ENCODE peak calls at places on chromosomes 4 and X, in ten cellular contexts. P is mucosa of gallbladder; O is HT1080; I is Caki2; G is NCI-H2081; B is CD8-positive, alpha-beta memory T cell; S is GM03348; M is GM19239; J is epithelial cell of esophagus; V is naive thymus-derived CD4-positive, alpha-beta T cell. L is an unnamed sample.

GRCh38 chr4:48585401-48585800 is 95.3 kb downstream of the ZAR1 start:
- DNase-seq in G (peak; percentile 10), S (no peak), I (no peak), M (no peak), J (no peak), V (no peak), P (no peak), B (no peak), O (no peak), L (no peak)

GRCh38 chr4:70722199-70722791 is 531 bp downstream of the RUFY3 start:
- DNase-seq in M (no peak), S (peak; percentile 25), B (peak; percentile 38), G (peak; percentile 44), V (no peak), I (peak; percentile 63), P (no peak), O (peak; percentile 73), J (no peak), L (no peak)

GRCh38 chrX:38293741-38294140 is 33.6 kb downstream of the RPGR start:
- DNase-seq in V (no peak), B (no peak), S (no peak), P (no peak), J (no peak), G (no peak), I (no peak), M (no peak), O (no peak), L (no peak)

GRCh38 chr4:166092797-166093196 is 219.8 kb downstream of the TLL1 start:
- DNase-seq in B (no peak), V (no peak), M (no peak), I (no peak), S (no peak), P (no peak), J (peak; percentile 74), G (no peak), O (no peak), L (no peak)

GRCh38 chrX:28960063-28960462 is 372.8 kb downstream of the IL1RAPL1 start:
- DNase-seq in J (no peak), I (no peak), M (no peak), V (no peak), S (no peak), B (no peak), P (no peak), O (no peak), G (no peak), L (no peak)

GRCh38 chr4:153112071-153112460 is 92.2 kb upstream of the TRIM2 start:
- DNase-seq in J (no peak), S (no peak), O (no peak), V (no peak), B (peak; percentile 72), G (peak; percentile 40), I (no peak), P (no peak), M (no peak), L (no peak)

GRCh38 chr4:68348577-68348976 is 1.3 kb downstream of the YTHDC1 start:
- DNase-seq in G (no peak), O (no peak), V (no peak), P (no peak), I (no peak), B (no peak), J (no peak), M (no peak), S (no peak), L (no peak)

GRCh38 chr4:152032722-152033131 is 271.9 kb upstream of the GATB start:
- DNase-seq in B (no peak), S (peak; percentile 78), G (no peak), I (no peak), V (no peak), O (peak; percentile 64), J (peak; percentile 52), M (no peak), P (no peak), L (no peak)

GRCh38 chr4:98778206-98778605 is 119.8 kb upstream of the TSPAN5 start:
- DNase-seq in I (peak; percentile 4), G (no peak), O (peak; percentile 22), B (no peak), M (no peak), P (no peak), V (no peak), J (peak; percentile 96), S (peak; percentile 50), L (no peak)

GRCh38 chrX:97168646-97169045 is 284.9 kb downstream of the RPA4 start:
- DNase-seq in G (no peak), V (no peak), I (no peak), P (no peak), B (no peak), J (no peak), M (peak; percentile 1), O (no peak), S (no peak), L (no peak)

GRCh38 chr4:103091601-103092223 is 7.9 kb downstream of the BDH2 start:
- DNase-seq in P (peak; percentile 30), S (peak; percentile 27), I (peak; percentile 49), G (peak; percentile 42), B (peak; percentile 47), J (peak; percentile 75), O (peak; percentile 68), M (no peak), V (no peak), L (peak; percentile 21)

GRCh38 chr4:47031713-47032404 is 492 bp downstream of the GABRB1 start:
- DNase-seq in O (peak; percentile 11), S (no peak), I (peak; percentile 47), G (no peak), J (peak; percentile 14), M (no peak), B (peak; percentile 9), P (no peak), V (no peak), L (no peak)

GRCh38 chr4:99564921-99565320 is 1.1 kb upstream of the TRMT10A start:
- DNase-seq in J (no peak), M (no peak), O (no peak), P (no peak), V (no peak), B (no peak), S (no peak), I (no peak), G (no peak), L (no peak)

L was measured in natural killer cell.